ENCODE peak calls at places on chromosomes 3 and 15, in eight cellular contexts. F, K, J, Z, R, B, W and C are unnamed samples.

GRCh38 chr3:24683511-24684384 is 189.1 kb upstream of the THRB start:
- DNase-seq in B (no peak), R (peak; percentile 4), W (peak; percentile 6), K (peak; percentile 40), Z (no peak), J (no peak), F (peak; percentile 82), C (peak; percentile 49)

GRCh38 chr3:196246612-196247308 is 30.4 kb downstream of the SLC51A start:
- DNase-seq in Z (no peak), B (no peak), K (no peak), R (no peak), J (no peak), W (no peak), F (no peak), C (peak; percentile 18)

GRCh38 chr3:133531981-133532380 is 41.5 kb upstream of the CDV3 start:
- DNase-seq in J (no peak), B (no peak), K (no peak), Z (peak; percentile 47), R (no peak), F (no peak), W (no peak), C (peak; percentile 87)

GRCh38 chr3:43525941-43526607 is 95.7 kb downstream of the ANO10 start:
- DNase-seq in F (no peak), W (no peak), K (no peak), B (no peak), Z (peak; percentile 1), R (no peak), J (no peak), C (no peak)

GRCh38 chr3:124952456-124952855 is 17.9 kb upstream of the MUC13 start:
- DNase-seq in J (no peak), W (no peak), Z (no peak), R (no peak), F (no peak), B (no peak), K (no peak), C (no peak)

GRCh38 chr3:185730550-185730949 is 94.3 kb downstream of the IGF2BP2 start:
- DNase-seq in K (no peak), J (no peak), W (no peak), R (no peak), F (no peak), Z (no peak), B (no peak), C (no peak)

GRCh38 chr3:16419640-16420039 is 93.9 kb downstream of the RFTN1 start:
- DNase-seq in Z (no peak), J (no peak), K (no peak), R (no peak), B (no peak), W (no peak), F (no peak), C (peak; percentile 34)

GRCh38 chr15:84929795-84930371 is 45.4 kb downstream of the SLC28A1 start:
- DNase-seq in J (no peak), B (no peak), W (no peak), F (peak; percentile 94), R (no peak), K (no peak), Z (no peak), C (no peak)

GRCh38 chr15:60070838-60071493 is 66.9 kb downstream of the FOXB1 start:
- DNase-seq in B (no peak), R (no peak), K (no peak), W (no peak), J (no peak), F (no peak), Z (peak; percentile 71), C (peak; percentile 85)

GRCh38 chr3:142315083-142315482 is 89.7 kb upstream of the GK5 start:
- DNase-seq in Z (peak; percentile 80), B (no peak), W (no peak), R (no peak), F (no peak), K (no peak), J (no peak), C (peak; percentile 73)

GRCh38 chr15:64285871-64286270 is 70.1 kb downstream of the CSNK1G1 start:
- DNase-seq in F (no peak), W (no peak), Z (no peak), J (no peak), K (no peak), R (no peak), B (no peak), C (no peak)

GRCh38 chr3:171776411-171776810 is 33.9 kb downstream of the PLD1 start:
- DNase-seq in F (no peak), W (peak; percentile 16), K (peak; percentile 42), B (no peak), R (no peak), J (no peak), Z (no peak), C (no peak)

GRCh38 chr3:101036213-101036618 is 43.0 kb upstream of the ABI3BP start:
- DNase-seq in J (no peak), B (no peak), Z (peak; percentile 85), K (no peak), F (peak; percentile 69), W (no peak), R (no peak), C (peak; percentile 92)

GRCh38 chr15:98900382-98900781 is 107.2 kb downstream of the PGPEP1L start:
- DNase-seq in W (no peak), K (no peak), R (no peak), F (no peak), J (no peak), Z (no peak), B (no peak), C (no peak)

GRCh38 chr3:57856675-57857074 is 100.6 kb downstream of the SLMAP start:
- DNase-seq in J (no peak), R (no peak), W (no peak), B (no peak), K (no peak), Z (no peak), F (peak; percentile 3), C (no peak)